ENCODE peak calls at places on chromosome 15, in seven cellular contexts. K is GM20000, B is RWPE1, X is AG09319, E is HFFc6, J is A549, A is activated B cell treated with CpG ODN at 0.5 μM for 24 hours. Z is an unnamed sample.

GRCh38 chr15:101097111-101097510 is 154.7 kb downstream of the CHSY1 start:
- DNase-seq in B (no peak), K (no peak), J (no peak), X (no peak), A (no peak), E (no peak), Z (no peak)

GRCh38 chr15:53074221-53074620 is 284.1 kb upstream of the ONECUT1 start:
- DNase-seq in B (no peak), E (no peak), J (no peak), A (no peak), X (no peak), K (no peak), Z (no peak)

GRCh38 chr15:60118146-60118545 is 114.0 kb downstream of the FOXB1 start:
- DNase-seq in A (no peak), K (no peak), E (no peak), J (no peak), B (no peak), X (no peak), Z (no peak)

GRCh38 chr15:70281811-70282307 is 184.1 kb upstream of the TLE3 start:
- DNase-seq in J (no peak), B (peak; percentile 55), A (peak; percentile 53), X (no peak), E (peak; percentile 65), K (no peak), Z (no peak)

GRCh38 chr15:49330166-49330565 is 92.9 kb upstream of the FGF7 start:
- DNase-seq in B (no peak), A (no peak), X (no peak), E (no peak), K (no peak), J (no peak), Z (no peak)

GRCh38 chr15:69014454-69014853 is at the start of gene NOX5:
- DNase-seq in X (no peak), J (no peak), B (peak; percentile 45), E (peak; percentile 94), A (no peak), K (no peak), Z (no peak)

GRCh38 chr15:34855397-34855796 is 60.0 kb upstream of the ACTC1 start:
- DNase-seq in A (no peak), B (peak; percentile 13), J (no peak), X (peak; percentile 41), E (peak; percentile 80), K (no peak), Z (no peak)

GRCh38 chr15:82715003-82715402 is 5.3 kb upstream of the AP3B2 start:
- DNase-seq in B (no peak), K (no peak), J (no peak), X (no peak), E (no peak), A (no peak), Z (no peak)

GRCh38 chr15:67542192-67542461 is 376 bp upstream of the MAP2K5 start:
- DNase-seq in K (no peak), J (no peak), X (no peak), B (peak; percentile 12), E (no peak), A (no peak), Z (peak; percentile 5)

GRCh38 chr15:74174216-74174965 is 881 bp downstream of the ISLR start:
- DNase-seq in J (no peak), B (no peak), K (no peak), A (no peak), X (no peak), E (no peak), Z (no peak)

GRCh38 chr15:42070276-42070965 is 23.9 kb downstream of the PLA2G4D start:
- DNase-seq in B (no peak), J (no peak), X (no peak), K (no peak), A (no peak), E (no peak), Z (no peak)

GRCh38 chr15:101198031-101198430 is 53.8 kb downstream of the CHSY1 start:
- DNase-seq in J (no peak), A (no peak), X (no peak), K (no peak), E (no peak), B (no peak), Z (no peak)

GRCh38 chr15:100570282-100570681 is 31.7 kb downstream of the LINS1 start:
- DNase-seq in X (no peak), B (peak; percentile 49), J (peak; percentile 27), A (no peak), E (peak; percentile 8), K (no peak), Z (no peak)

GRCh38 chr15:45458746-45459403 is 63.7 kb downstream of the SLC30A4 start:
- DNase-seq in K (peak; percentile 76), B (peak; percentile 61), X (no peak), E (peak; percentile 22), J (no peak), A (peak; percentile 61), Z (peak; percentile 78)

GRCh38 chr15:55741592-55742497 is 1.1 kb downstream of the PRTG start:
- DNase-seq in X (no peak), E (no peak), B (peak; percentile 18), A (no peak), K (peak; percentile 53), J (peak; percentile 48), Z (peak; percentile 33)

DNA sequence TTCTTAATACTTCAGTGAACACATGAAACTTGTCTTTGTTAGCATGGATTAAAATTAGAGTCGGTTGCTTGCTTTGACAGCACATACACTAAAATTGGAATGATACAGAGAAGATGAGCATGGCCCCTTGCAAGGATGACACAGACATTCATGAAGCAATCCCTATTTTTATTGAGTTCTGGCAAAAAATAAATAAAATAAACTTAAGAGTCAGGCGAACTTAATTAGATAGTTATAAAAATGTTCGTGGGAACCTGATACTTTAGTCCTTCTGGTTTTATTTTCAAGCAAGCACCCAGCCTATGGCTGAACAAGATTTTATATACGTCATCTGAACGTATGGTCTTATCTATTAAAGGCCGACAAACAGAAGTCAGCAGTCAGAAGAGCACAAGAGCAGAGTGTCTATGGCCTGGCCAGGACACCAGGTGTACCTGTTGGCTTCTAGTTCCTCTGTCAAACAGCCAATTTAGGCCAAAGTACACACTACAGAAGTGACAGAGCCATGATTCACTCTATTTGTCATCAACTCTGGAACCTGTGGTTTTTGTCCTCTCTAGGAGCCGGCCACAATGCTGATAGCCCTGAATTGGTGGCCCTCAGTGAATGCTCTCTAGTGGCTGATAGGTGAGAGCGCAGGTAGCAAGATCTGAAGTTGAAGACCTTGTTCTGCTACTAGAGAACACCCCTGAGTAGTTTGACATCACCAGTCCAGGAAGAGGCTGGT is 64.3 kb downstream of the LEO1 start:
- DNase-seq in E (peak; percentile 67), A (no peak), K (no peak), B (peak; percentile 15), J (peak; percentile 39), X (no peak), Z (no peak)
- TF ChIP-seq CTCF in E (peak; percentile 56), A (no peak), K (no peak), B (no peak), J (peak; percentile 22), X (no peak), Z (no peak)

DNA sequence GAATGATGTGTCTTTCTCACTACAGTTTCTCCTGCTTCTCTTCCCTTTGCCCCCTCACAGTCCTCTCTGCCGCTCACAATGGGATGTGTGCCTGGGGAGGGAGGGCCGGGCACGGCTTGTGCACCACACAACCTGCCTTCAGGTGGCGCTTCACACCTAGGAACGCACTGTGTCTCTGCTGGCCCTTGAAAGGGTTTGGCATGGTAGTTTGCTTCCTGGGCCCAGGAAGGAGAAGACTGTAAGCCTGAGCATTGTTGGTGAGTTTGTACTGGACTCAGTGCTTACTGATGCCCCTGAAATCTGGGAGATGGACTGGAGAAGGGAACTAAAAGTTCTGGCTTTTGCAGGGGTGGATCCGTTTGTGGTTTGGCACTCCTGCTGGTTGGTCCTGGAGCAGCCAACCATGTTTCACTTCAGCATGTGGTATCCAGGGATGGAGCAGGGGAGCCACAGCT is 9.2 kb downstream of the ALPK3 start:
- DNase-seq in E (no peak), X (no peak), K (peak; percentile 58), J (peak; percentile 75), A (no peak), B (peak; percentile 40), Z (peak; percentile 46)
- TF ChIP-seq CTCF in E (peak; percentile 59), X (no peak), K (peak; percentile 39), J (peak; percentile 66), A (no peak), B (peak; percentile 16), Z (peak; percentile 48)

DNA sequence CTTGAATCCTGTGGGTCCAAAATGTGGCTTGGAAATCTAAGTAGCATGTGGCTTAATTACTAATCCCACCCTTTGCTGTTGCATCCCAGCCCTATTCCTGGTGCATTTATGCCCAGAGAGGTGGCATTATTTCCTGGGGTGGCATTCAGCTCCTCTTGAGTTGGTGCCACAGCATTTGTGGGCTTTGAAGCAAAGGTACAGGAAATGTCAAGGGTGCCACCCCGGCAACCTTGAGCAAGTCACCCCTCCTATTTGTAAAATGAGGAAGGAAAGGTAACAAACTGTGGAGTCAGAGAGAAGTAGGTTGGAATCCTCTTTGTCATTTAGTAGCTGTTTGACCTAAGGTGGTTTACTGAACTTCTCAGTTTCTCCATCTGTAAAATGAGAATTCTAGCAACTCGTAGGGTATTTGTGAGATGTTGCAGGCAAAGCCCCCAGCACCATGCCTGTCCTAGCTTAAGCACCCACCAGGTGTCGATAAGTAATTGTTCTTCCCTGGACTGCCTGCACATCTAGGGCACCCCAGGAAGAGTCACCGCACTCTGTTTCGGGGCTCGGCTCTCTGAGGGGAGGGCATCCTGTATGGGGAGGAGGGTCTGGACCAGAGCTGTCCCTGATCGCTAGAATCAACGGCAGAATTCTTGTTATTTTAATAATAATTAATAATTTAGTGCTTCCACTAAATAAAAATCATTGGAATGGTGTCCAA is 17.1 kb downstream of the ISG20 start:
- DNase-seq in K (no peak), A (peak; percentile 14), X (no peak), B (no peak), J (no peak), E (no peak), Z (no peak)
- TF ChIP-seq CTCF in K (no peak), A (no peak), X (no peak), B (no peak), J (no peak), E (peak; percentile 22), Z (no peak)

GRCh38 chr15:78796510-78796909 is 14.8 kb downstream of the ADAMTS7 start:
- DNase-seq in E (no peak), J (no peak), A (no peak), X (no peak), K (no peak), B (no peak), Z (no peak)

GRCh38 chr15:78795043-78795442 is 16.2 kb downstream of the ADAMTS7 start:
- DNase-seq in J (no peak), K (no peak), A (no peak), B (no peak), X (no peak), E (no peak), Z (no peak)

GRCh38 chr15:78800189-78800588 is 11.1 kb downstream of the ADAMTS7 start:
- DNase-seq in K (no peak), J (no peak), X (no peak), B (no peak), A (no peak), E (no peak), Z (no peak)

GRCh38 chr15:78804391-78804792 is 6.9 kb downstream of the ADAMTS7 start:
- DNase-seq in A (no peak), J (no peak), B (no peak), K (no peak), X (no peak), E (no peak), Z (no peak)

DNA sequence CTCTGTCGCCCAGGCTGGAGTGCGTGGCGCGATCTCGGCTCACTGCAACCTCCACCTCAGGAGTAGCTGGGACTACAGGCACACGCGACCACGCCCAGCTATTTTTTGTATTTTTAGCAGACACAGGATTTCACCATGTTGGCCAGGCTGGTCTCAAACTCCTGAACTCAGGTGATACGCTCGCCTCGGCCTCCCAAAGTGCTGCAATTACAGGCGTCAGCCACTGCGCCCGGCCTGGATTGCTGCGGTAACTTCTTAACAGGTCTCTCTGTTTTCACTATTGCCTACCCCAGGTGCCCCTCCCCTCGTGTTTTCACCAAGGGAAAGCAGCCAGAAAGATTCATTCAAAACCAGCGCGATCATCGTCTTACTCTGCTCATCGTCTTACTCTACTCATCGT is 10.5 kb downstream of the ADAMTS7 start:
- DNase-seq in B (no peak), X (no peak), J (no peak), A (no peak), E (no peak), K (no peak), Z (no peak)
- TF ChIP-seq CTCF in B (no peak), X (no peak), J (no peak), A (no peak), E (no peak), K (no peak), Z (no peak)

Z was measured in endothelial cell.